ENCODE peak calls at places on chromosome 19, in four cellular contexts. T, B, X and Q are unnamed samples.

GRCh38 chr19:29665215-29665825 is at the start of gene PLEKHF1:
- DNase-seq in T (peak; percentile 62), X (peak; percentile 94), B (peak; percentile 87), Q (peak; percentile 85)

GRCh38 chr19:33298146-33298911 is 4.0 kb downstream of the CEBPA start:
- DNase-seq in X (peak; percentile 9), T (no peak), B (no peak), Q (peak; percentile 10)

GRCh38 chr19:38028913-38029565 is 122.0 kb downstream of the SIPA1L3 start:
- DNase-seq in T (no peak), X (no peak), B (no peak), Q (no peak)

GRCh38 chr19:48332662-48333466 is 7.5 kb downstream of the EMP3 start:
- DNase-seq in T (peak; percentile 98), X (peak; percentile 96), B (peak; percentile 94), Q (peak; percentile 95)

GRCh38 chr19:51181913-51182419 is 39.9 kb downstream of the SIGLEC7 start:
- DNase-seq in T (no peak), X (no peak), B (peak; percentile 92), Q (no peak)

GRCh38 chr19:17632577-17632976 is 55.6 kb downstream of the UNC13A start:
- DNase-seq in X (no peak), B (no peak), T (no peak), Q (no peak)

GRCh38 chr19:17579523-17580244 is 24.2 kb downstream of the COLGALT1 start:
- DNase-seq in X (peak; percentile 78), B (peak; percentile 98), T (peak; percentile 25), Q (peak; percentile 60)

GRCh38 chr19:41997851-41998229 is 3.8 kb upstream of the ATP1A3 start:
- DNase-seq in B (peak; percentile 51), T (no peak), X (no peak), Q (no peak)

GRCh38 chr19:52896431-52897148 is 845 bp downstream of the ZNF320 start:
- DNase-seq in T (peak; percentile 26), X (peak; percentile 73), B (peak; percentile 40), Q (peak; percentile 51)

GRCh38 chr19:33759356-33759755 is 37.3 kb upstream of the KCTD15 start:
- DNase-seq in X (no peak), B (no peak), T (no peak), Q (no peak)

GRCh38 chr19:50968709-50969412 is 530 bp downstream of the KLK6 start:
- DNase-seq in B (no peak), T (no peak), X (no peak), Q (no peak)

GRCh38 chr19:55640043-55640576 is 692 bp upstream of the ZNF580 start:
- DNase-seq in X (peak; percentile 73), T (peak; percentile 76), B (peak; percentile 80), Q (peak; percentile 87)

GRCh38 chr19:46718157-46718933 is 1.4 kb upstream of the PRKD2 start:
- DNase-seq in T (no peak), X (peak; percentile 76), B (peak; percentile 55), Q (no peak)

GRCh38 chr19:31174948-31175347 is 174.3 kb downstream of the TSHZ3 start:
- DNase-seq in B (peak; percentile 22), X (no peak), T (no peak), Q (no peak)

GRCh38 chr19:3142292-3142670 is 6.4 kb downstream of the GNA15 start:
- DNase-seq in B (no peak), T (peak; percentile 77), X (no peak), Q (no peak)

GRCh38 chr19:3533563-3534216 is 5.3 kb upstream of the TEKTIP1 start:
- DNase-seq in B (no peak), T (no peak), X (no peak), Q (peak; percentile 74)

GRCh38 chr19:49691243-49692101 is 556 bp downstream of the CPT1C start:
- DNase-seq in T (peak; percentile 66), B (peak; percentile 78), X (no peak), Q (peak; percentile 81)

GRCh38 chr19:45636275-45636674 is 2.9 kb downstream of the EML2 start:
- DNase-seq in X (no peak), T (no peak), B (no peak), Q (no peak)

GRCh38 chr19:42111384-42111783 is 20.9 kb downstream of the POU2F2 start:
- DNase-seq in T (peak; percentile 80), B (no peak), X (no peak), Q (no peak)

GRCh38 chr19:31304877-31305312 is 44.3 kb downstream of the TSHZ3 start:
- DNase-seq in T (no peak), B (no peak), X (no peak), Q (no peak)

GRCh38 chr19:33175886-33176669 is 18.1 kb upstream of the LRP3 start:
- DNase-seq in B (no peak), X (no peak), T (peak; percentile 44), Q (peak; percentile 29)

GRCh38 chr19:51460164-51460992 is 2.1 kb upstream of the SIGLEC8 start:
- DNase-seq in B (peak; percentile 47), X (no peak), T (no peak), Q (no peak)

GRCh38 chr19:9370747-9371619 is 8.2 kb downstream of the ZNF177 start:
- DNase-seq in B (no peak), T (no peak), X (no peak), Q (no peak)

GRCh38 chr19:6278051-6278450 is 1.7 kb downstream of the MLLT1 start:
- DNase-seq in T (no peak), X (no peak), B (no peak), Q (no peak)
- H3K4me1 ChIP-seq in T (peaks cover 34% of the 10 kb centered on the region), X (peaks cover 45% of the 10 kb centered on the region), B (peaks cover 7% of the 10 kb centered on the region), Q (peaks cover 37% of the 10 kb centered on the region)

GRCh38 chr19:28558783-28559182 is 654.2 kb downstream of the UQCRFS1 start:
- DNase-seq in B (no peak), X (no peak), T (no peak), Q (no peak)

GRCh38 chr19:28560786-28561185 is 652.2 kb downstream of the UQCRFS1 start:
- DNase-seq in X (no peak), T (no peak), B (no peak), Q (no peak)

GRCh38 chr19:28567834-28568233 is 645.1 kb downstream of the UQCRFS1 start:
- DNase-seq in X (no peak), T (no peak), B (no peak), Q (no peak)

GRCh38 chr19:28569132-28570114 is 643.5 kb downstream of the UQCRFS1 start:
- DNase-seq in B (peak; percentile 57), X (no peak), T (no peak), Q (no peak)

GRCh38 chr19:28563964-28564914 is 648.7 kb downstream of the UQCRFS1 start:
- DNase-seq in X (no peak), B (no peak), T (no peak), Q (no peak)
- H3K4me1 ChIP-seq in X (no peaks in the 10 kb centered on the region), B (no peaks in the 10 kb centered on the region), T (no peaks in the 10 kb centered on the region), Q (no peaks in the 10 kb centered on the region)

GRCh38 chr19:19545128-19545591 is 7.1 kb downstream of the CILP2 start:
- DNase-seq in T (no peak), B (no peak), X (no peak), Q (no peak)

GRCh38 chr19:19545707-19546106 is 7.6 kb downstream of the CILP2 start:
- DNase-seq in X (no peak), B (no peak), T (no peak), Q (no peak)

GRCh38 chr19:19547674-19548345 is 9.7 kb downstream of the CILP2 start:
- DNase-seq in B (no peak), X (no peak), T (no peak), Q (no peak)

GRCh38 chr19:19544257-19545127 is 6.4 kb downstream of the CILP2 start:
- DNase-seq in X (no peak), T (no peak), B (peak; percentile 38), Q (no peak)

GRCh38 chr19:19546751-19547162 is 8.7 kb downstream of the CILP2 start:
- DNase-seq in B (no peak), T (no peak), X (no peak), Q (no peak)
- H3K4me1 ChIP-seq in B (no peaks in the 10 kb centered on the region), T (no peaks in the 10 kb centered on the region), X (no peaks in the 10 kb centered on the region), Q (no peaks in the 10 kb centered on the region)

DNA sequence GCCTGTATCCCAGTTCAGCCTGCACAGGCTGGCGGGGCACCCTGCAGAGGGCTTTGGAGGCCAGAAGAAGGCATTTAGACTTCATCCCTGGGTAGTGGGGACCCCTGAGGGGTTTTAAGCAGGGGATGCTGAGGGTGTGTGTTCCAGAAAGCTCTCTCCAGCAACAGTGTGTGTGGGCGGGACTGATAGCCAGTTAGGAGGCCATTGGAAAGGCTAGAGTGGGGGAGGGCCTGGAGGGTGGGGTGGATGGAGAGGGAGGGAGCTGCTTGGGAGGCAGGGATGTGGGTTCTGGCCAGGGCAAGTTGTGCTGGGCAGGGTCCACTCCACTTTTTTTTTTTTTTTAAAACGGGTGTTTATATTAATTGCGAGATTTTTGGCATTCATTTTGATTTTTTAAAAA is 28.3 kb downstream of the LYL1 start:
- DNase-seq in B (no peak), T (no peak), X (no peak), Q (no peak)
- H3K4me1 ChIP-seq in B (peaks cover 7% of the 10 kb centered on the region), T (peaks cover 21% of the 10 kb centered on the region), X (peaks cover 40% of the 10 kb centered on the region), Q (peaks cover 24% of the 10 kb centered on the region)

GRCh38 chr19:35005256-35005977 is 5.3 kb downstream of the GRAMD1A start:
- DNase-seq in T (no peak), X (no peak), B (no peak), Q (no peak)

GRCh38 chr19:35006342-35006998 is 6.3 kb downstream of the GRAMD1A start:
- DNase-seq in X (peak; percentile 71), B (no peak), T (peak; percentile 90), Q (no peak)

GRCh38 chr19:35004517-35005255 is 4.6 kb downstream of the GRAMD1A start:
- DNase-seq in T (no peak), B (no peak), X (no peak), Q (no peak)

GRCh38 chr19:35008891-35009341 is 8.8 kb downstream of the GRAMD1A start:
- DNase-seq in X (no peak), T (no peak), B (no peak), Q (no peak)

GRCh38 chr19:35006999-35007365 is 6.9 kb downstream of the GRAMD1A start:
- DNase-seq in X (no peak), T (no peak), B (no peak), Q (peak; percentile 14)
- H3K4me1 ChIP-seq in X (peaks cover 3% of the 10 kb centered on the region), T (peaks cover 5% of the 10 kb centered on the region), B (peaks cover 3% of the 10 kb centered on the region), Q (peaks cover 11% of the 10 kb centered on the region)

GRCh38 chr19:21626091-21626490 is 120.7 kb downstream of the ZNF429 start:
- DNase-seq in T (no peak), B (no peak), X (no peak), Q (no peak)
- H3K4me1 ChIP-seq in T (no peaks in the 10 kb centered on the region), B (no peaks in the 10 kb centered on the region), X (no peaks in the 10 kb centered on the region), Q (no peaks in the 10 kb centered on the region)

GRCh38 chr19:39937792-39938191 is 3.4 kb upstream of the FCGBP start:
- DNase-seq in X (no peak), T (no peak), B (no peak), Q (no peak)
- H3K4me1 ChIP-seq in X (no peaks in the 10 kb centered on the region), T (no peaks in the 10 kb centered on the region), B (no peaks in the 10 kb centered on the region), Q (no peaks in the 10 kb centered on the region)

DNA sequence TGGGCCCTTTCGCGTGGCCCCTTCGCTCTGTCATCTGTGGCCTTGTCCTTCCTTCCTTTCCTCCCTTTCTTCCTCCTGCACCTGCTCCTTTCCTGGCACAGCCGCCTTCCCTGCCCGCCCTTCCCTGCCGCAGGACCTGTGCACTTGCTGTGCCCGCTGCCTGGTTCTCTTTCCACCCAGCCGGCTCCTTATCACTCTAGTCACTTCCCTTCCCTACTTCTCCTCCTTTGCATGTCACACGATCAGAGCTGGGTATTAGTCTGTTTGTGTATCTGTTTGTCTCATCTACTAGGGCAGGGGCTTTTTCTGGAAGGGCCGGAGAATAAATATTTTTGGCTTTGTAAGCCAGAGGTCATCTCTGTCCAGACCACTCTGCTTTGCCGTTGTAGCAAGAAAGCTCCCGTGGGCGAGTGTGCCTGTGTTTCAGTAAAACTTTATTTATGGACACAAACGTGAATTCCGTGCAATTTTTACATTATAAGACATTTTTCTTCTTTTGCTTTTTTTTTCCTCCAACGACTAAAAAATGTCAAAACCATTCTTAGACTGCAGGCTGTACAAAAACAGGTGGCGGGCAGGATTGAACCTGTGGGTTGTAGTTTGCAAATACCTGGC is 6.0 kb downstream of the KDM4B start:
- DNase-seq in B (no peak), T (no peak), X (no peak), Q (no peak)
- H3K4me1 ChIP-seq in B (no peaks in the 10 kb centered on the region), T (peaks cover 44% of the 10 kb centered on the region), X (peaks cover 23% of the 10 kb centered on the region), Q (peaks cover 34% of the 10 kb centered on the region)